ENCODE peak calls at places on chromosomes 4 and X, in six cellular contexts. One of them, this sample, is unnamed.

GRCh38 chrX:106932492-106932923 is 12.3 kb downstream of the CLDN2 start:
- DNase-seq in AG04449: no peak
- DNase-seq in HL-60: no peak
- DNase-seq in AG10803: peak; percentile 13
- DNase-seq in stomach: no peak
- DNase-seq in cardiac muscle cell: peak; percentile 17
- DNase-seq in this sample: no peak

GRCh38 chrX:133985164-133986007 is at the start of gene GPC3:
- DNase-seq in AG04449: no peak
- DNase-seq in HL-60: no peak
- DNase-seq in AG10803: no peak
- DNase-seq in stomach: peak; percentile 39
- DNase-seq in cardiac muscle cell: peak; percentile 92
- DNase-seq in this sample: no peak

GRCh38 chr4:109375778-109376414 is 57.7 kb upstream of the SEC24B start:
- DNase-seq in AG04449: no peak
- DNase-seq in HL-60: no peak
- DNase-seq in AG10803: no peak
- DNase-seq in stomach: no peak
- DNase-seq in cardiac muscle cell: no peak
- DNase-seq in this sample: no peak

GRCh38 chrX:13750204-13750603 is 15.7 kb downstream of the OFD1 start:
- DNase-seq in AG04449: no peak
- DNase-seq in HL-60: no peak
- DNase-seq in AG10803: peak; percentile 20
- DNase-seq in stomach: no peak
- DNase-seq in cardiac muscle cell: peak; percentile 40
- DNase-seq in this sample: no peak

GRCh38 chr4:147786531-147786930 is 54.6 kb downstream of the ARHGAP10 start:
- DNase-seq in AG04449: no peak
- DNase-seq in HL-60: no peak
- DNase-seq in AG10803: no peak
- DNase-seq in stomach: no peak
- DNase-seq in cardiac muscle cell: no peak
- DNase-seq in this sample: no peak

GRCh38 chr4:14787894-14788293 is 214.4 kb upstream of the CPEB2 start:
- DNase-seq in AG04449: no peak
- DNase-seq in HL-60: no peak
- DNase-seq in AG10803: peak; percentile 23
- DNase-seq in stomach: no peak
- DNase-seq in cardiac muscle cell: no peak
- DNase-seq in this sample: no peak

GRCh38 chr4:10006236-10006603 is 15.1 kb downstream of the SLC2A9 start:
- DNase-seq in AG04449: no peak
- DNase-seq in HL-60: no peak
- DNase-seq in AG10803: peak; percentile 71
- DNase-seq in stomach: peak; percentile 71
- DNase-seq in cardiac muscle cell: no peak
- DNase-seq in this sample: no peak

GRCh38 chr4:128957459-128957858 is 135.9 kb downstream of the SCLT1 start:
- DNase-seq in AG04449: no peak
- DNase-seq in HL-60: no peak
- DNase-seq in AG10803: no peak
- DNase-seq in stomach: no peak
- DNase-seq in cardiac muscle cell: no peak
- DNase-seq in this sample: no peak

GRCh38 chr4:83112239-83112638 is 2.3 kb downstream of the PLAC8 start:
- DNase-seq in AG04449: no peak
- DNase-seq in HL-60: peak; percentile 81
- DNase-seq in AG10803: no peak
- DNase-seq in stomach: no peak
- DNase-seq in cardiac muscle cell: no peak
- DNase-seq in this sample: no peak

GRCh38 chr4:184826315-184827266 is 823 bp upstream of the ACSL1 start:
- DNase-seq in AG04449: no peak
- DNase-seq in HL-60: no peak
- DNase-seq in AG10803: no peak
- DNase-seq in stomach: peak; percentile 46
- DNase-seq in cardiac muscle cell: peak; percentile 40
- DNase-seq in this sample: no peak

GRCh38 chrX:154040307-154040756 is 20.6 kb upstream of the IRAK1 start:
- DNase-seq in AG04449: peak; percentile 69
- DNase-seq in HL-60: peak; percentile 57
- DNase-seq in AG10803: peak; percentile 91
- DNase-seq in stomach: no peak
- DNase-seq in cardiac muscle cell: no peak
- DNase-seq in this sample: no peak

GRCh38 chr4:55426518-55426917 is 30.8 kb downstream of the TMEM165 start:
- DNase-seq in AG04449: no peak
- DNase-seq in HL-60: no peak
- DNase-seq in AG10803: no peak
- DNase-seq in stomach: no peak
- DNase-seq in cardiac muscle cell: no peak
- DNase-seq in this sample: no peak

GRCh38 chr4:6032249-6033244 is 14.3 kb upstream of the C4orf50 start:
- DNase-seq in AG04449: no peak
- DNase-seq in HL-60: no peak
- DNase-seq in AG10803: peak; percentile 2
- DNase-seq in stomach: peak; percentile 72
- DNase-seq in cardiac muscle cell: no peak
- DNase-seq in this sample: no peak

GRCh38 chr4:38692421-38692820 is 28.4 kb downstream of the KLF3 start:
- DNase-seq in AG04449: no peak
- DNase-seq in HL-60: no peak
- DNase-seq in AG10803: no peak
- DNase-seq in stomach: no peak
- DNase-seq in cardiac muscle cell: no peak
- DNase-seq in this sample: no peak

GRCh38 chr4:170853422-170854021 is 763.8 kb upstream of the AADAT start:
- DNase-seq in AG04449: no peak
- DNase-seq in HL-60: no peak
- DNase-seq in AG10803: peak; percentile 11
- DNase-seq in stomach: peak; percentile 44
- DNase-seq in cardiac muscle cell: peak; percentile 78
- DNase-seq in this sample: no peak

GRCh38 chr4:112327950-112328349 is 30.8 kb downstream of the ALPK1 start:
- DNase-seq in AG04449: peak; percentile 31
- DNase-seq in HL-60: peak; percentile 20
- DNase-seq in AG10803: peak; percentile 60
- DNase-seq in stomach: no peak
- DNase-seq in cardiac muscle cell: peak; percentile 43
- DNase-seq in this sample: peak; percentile 17

GRCh38 chr4:89248879-89249281 is 58.7 kb downstream of the GPRIN3 start:
- DNase-seq in AG04449: no peak
- DNase-seq in HL-60: no peak
- DNase-seq in AG10803: no peak
- DNase-seq in stomach: no peak
- DNase-seq in cardiac muscle cell: no peak
- DNase-seq in this sample: no peak

GRCh38 chrX:85590638-85591037 is 211.2 kb upstream of the POF1B start:
- DNase-seq in AG04449: no peak
- DNase-seq in HL-60: no peak
- DNase-seq in AG10803: no peak
- DNase-seq in stomach: no peak
- DNase-seq in cardiac muscle cell: no peak
- DNase-seq in this sample: no peak

GRCh38 chrX:24260827-24261550 is 52.9 kb downstream of the SUPT20HL2 start:
- DNase-seq in AG04449: no peak
- DNase-seq in HL-60: peak; percentile 32
- DNase-seq in AG10803: peak; percentile 70
- DNase-seq in stomach: no peak
- DNase-seq in cardiac muscle cell: no peak
- DNase-seq in this sample: no peak

GRCh38 chr4:21790437-21791029 is 158.0 kb downstream of the KCNIP4 start:
- DNase-seq in AG04449: no peak
- DNase-seq in HL-60: no peak
- DNase-seq in AG10803: peak; percentile 48
- DNase-seq in stomach: no peak
- DNase-seq in cardiac muscle cell: peak; percentile 54
- DNase-seq in this sample: no peak

GRCh38 chr4:52914051-52914605 is 52.0 kb downstream of the RASL11B start:
- DNase-seq in AG04449: no peak
- DNase-seq in HL-60: no peak
- DNase-seq in AG10803: peak; percentile 80
- DNase-seq in stomach: no peak
- DNase-seq in cardiac muscle cell: peak; percentile 42
- DNase-seq in this sample: peak; percentile 32

GRCh38 chr4:3402409-3403103 is 39.2 kb upstream of the HGFAC start:
- DNase-seq in AG04449: peak; percentile 59
- DNase-seq in HL-60: no peak
- DNase-seq in AG10803: peak; percentile 90
- DNase-seq in stomach: no peak
- DNase-seq in cardiac muscle cell: no peak
- DNase-seq in this sample: peak; percentile 3

GRCh38 chrX:129360175-129360574 is 163.1 kb downstream of the SMARCA1 start:
- DNase-seq in AG04449: no peak
- DNase-seq in HL-60: no peak
- DNase-seq in AG10803: peak; percentile 25
- DNase-seq in stomach: peak; percentile 37
- DNase-seq in cardiac muscle cell: peak; percentile 61
- DNase-seq in this sample: peak; percentile 10

GRCh38 chrX:110733166-110733565 is 62.5 kb downstream of the CHRDL1 start:
- DNase-seq in AG04449: no peak
- DNase-seq in HL-60: no peak
- DNase-seq in AG10803: no peak
- DNase-seq in stomach: no peak
- DNase-seq in cardiac muscle cell: no peak
- DNase-seq in this sample: no peak

GRCh38 chr4:88697113-88697512 is 516 bp downstream of the NAP1L5 start:
- DNase-seq in AG04449: no peak
- DNase-seq in HL-60: no peak
- DNase-seq in AG10803: peak; percentile 32
- DNase-seq in stomach: no peak
- DNase-seq in cardiac muscle cell: no peak
- DNase-seq in this sample: no peak

GRCh38 chr4:176437756-176438155 is 118.0 kb downstream of the SPCS3 start:
- DNase-seq in AG04449: no peak
- DNase-seq in HL-60: no peak
- DNase-seq in AG10803: no peak
- DNase-seq in stomach: no peak
- DNase-seq in cardiac muscle cell: no peak
- DNase-seq in this sample: no peak
- TF ChIP-seq CTCF in AG04449: no peak
- TF ChIP-seq CTCF in HL-60: no peak
- TF ChIP-seq CTCF in AG10803: no peak
- TF ChIP-seq CTCF in stomach: no peak
- TF ChIP-seq CTCF in cardiac muscle cell: no peak
- TF ChIP-seq CTCF in this sample: no peak

DNA sequence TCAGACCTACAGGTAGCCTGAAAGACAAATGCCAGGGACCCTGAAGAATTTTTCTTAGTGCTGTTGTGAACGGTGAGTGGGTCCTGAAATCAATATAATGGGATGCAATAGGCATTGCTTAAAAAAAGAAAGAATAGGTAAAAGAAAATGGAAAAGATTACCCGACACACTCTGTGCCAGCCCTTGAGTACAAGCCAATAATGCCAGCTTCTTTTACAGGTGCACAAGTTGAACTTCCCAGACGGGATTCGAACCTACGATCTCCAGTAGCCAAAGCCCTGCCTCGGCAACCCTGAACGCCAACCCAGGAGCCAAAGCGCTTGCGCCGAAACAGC is 24.7 kb upstream of the GLOD5 start:
- DNase-seq in AG04449: no peak
- DNase-seq in HL-60: no peak
- DNase-seq in AG10803: no peak
- DNase-seq in stomach: no peak
- DNase-seq in cardiac muscle cell: no peak
- DNase-seq in this sample: no peak
- H3K4me3 ChIP-seq in AG04449: peak overlapping the region; percentile 52
- H3K4me3 ChIP-seq in HL-60: peak overlapping the region; percentile 26
- H3K4me3 ChIP-seq in AG10803: peak overlapping the region; percentile 50
- H3K4me3 ChIP-seq in stomach: peak overlapping the region; percentile 44
- H3K4me3 ChIP-seq in cardiac muscle cell: peak overlapping the region; percentile 32
- H3K4me3 ChIP-seq in this sample: peak overlapping the region; percentile 54

DNA sequence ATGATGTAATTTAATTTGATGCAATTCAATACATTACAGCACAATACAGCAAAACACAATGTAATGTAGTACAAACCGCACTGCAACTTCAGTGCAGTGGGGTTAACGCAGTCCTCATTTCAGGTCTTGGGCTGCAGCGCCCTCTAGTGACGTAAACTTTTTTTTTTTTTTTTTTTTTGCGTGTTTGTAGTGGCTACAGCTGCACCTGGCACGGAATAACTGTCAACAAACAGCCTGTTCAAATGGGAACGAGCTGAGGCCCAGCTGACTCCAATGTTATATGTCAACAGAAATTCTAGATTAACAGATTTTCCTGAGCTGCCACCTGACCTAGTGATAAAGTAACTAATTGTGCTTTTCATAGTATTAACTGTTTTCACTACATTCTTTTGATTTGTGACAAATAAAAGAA is 33.5 kb upstream of the RASSF6 start:
- DNase-seq in AG04449: no peak
- DNase-seq in HL-60: peak; percentile 39
- DNase-seq in AG10803: peak; percentile 54
- DNase-seq in stomach: peak; percentile 81
- DNase-seq in cardiac muscle cell: peak; percentile 27
- DNase-seq in this sample: peak; percentile 35
- TF ChIP-seq CTCF in AG04449: peak; percentile 34
- TF ChIP-seq CTCF in HL-60: no peak
- TF ChIP-seq CTCF in AG10803: peak; percentile 70
- TF ChIP-seq CTCF in stomach: peak; percentile 46
- TF ChIP-seq CTCF in cardiac muscle cell: peak; percentile 36
- TF ChIP-seq CTCF in this sample: peak; percentile 38

GRCh38 chr4:138802499-138802898 is 213.1 kb upstream of the NOCT start:
- DNase-seq in AG04449: no peak
- DNase-seq in HL-60: no peak
- DNase-seq in AG10803: no peak
- DNase-seq in stomach: no peak
- DNase-seq in cardiac muscle cell: no peak
- DNase-seq in this sample: no peak

DNA sequence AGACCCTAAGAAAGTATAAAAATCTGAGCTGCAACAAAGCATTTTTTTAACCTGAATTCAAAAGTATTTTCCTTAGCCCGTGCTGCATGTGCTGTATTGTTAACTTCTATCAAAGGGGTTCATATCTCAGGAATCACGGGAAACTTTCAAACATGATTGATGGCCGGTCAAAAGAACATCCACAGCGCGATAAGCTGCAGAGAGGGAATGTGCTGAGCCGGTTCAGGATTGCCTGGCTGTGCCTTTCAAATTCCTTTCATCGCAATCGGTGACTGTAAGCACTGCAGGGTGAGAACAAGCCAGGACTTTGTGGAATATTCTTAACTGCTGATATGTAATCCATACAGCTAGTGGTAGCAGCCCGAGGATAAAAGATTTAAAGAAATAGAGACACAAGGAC is 210.9 kb upstream of the NOCT start:
- DNase-seq in AG04449: no peak
- DNase-seq in HL-60: no peak
- DNase-seq in AG10803: no peak
- DNase-seq in stomach: no peak
- DNase-seq in cardiac muscle cell: peak; percentile 87
- DNase-seq in this sample: no peak
- H3K4me3 ChIP-seq in AG04449: no peak overlapping the region
- H3K4me3 ChIP-seq in HL-60: no peak overlapping the region
- H3K4me3 ChIP-seq in AG10803: no peak overlapping the region
- H3K4me3 ChIP-seq in stomach: no peak overlapping the region
- H3K4me3 ChIP-seq in cardiac muscle cell: no peak overlapping the region
- H3K4me3 ChIP-seq in this sample: no peak overlapping the region